ENCODE peak calls at places on chromosomes 12 and 14, in eight cellular contexts. V is heart left ventricle, D is stomach, B is IMR-90, M is neural progenitor cell, F is OCI-LY7, O is lower lobe of right lung, R is psoas muscle. W is an unnamed sample.

GRCh38 chr12:25382311-25383106 is 131.8 kb upstream of the KRAS start:
- DNase-seq in M (no peak), R (no peak), V (no peak), F (peak; percentile 52), D (no peak), O (no peak), B (no peak), W (no peak)

GRCh38 chr12:74111688-74112360 is 425.8 kb upstream of the ATXN7L3B start:
- DNase-seq in M (peak; percentile 61), F (peak; percentile 11), O (no peak), D (no peak), V (peak; percentile 26), B (no peak), R (no peak), W (peak; percentile 1)

GRCh38 chr14:99510556-99511139 is 29.4 kb downstream of the CCNK start:
- DNase-seq in F (no peak), B (no peak), D (no peak), V (no peak), O (no peak), M (no peak), R (no peak), W (no peak)

GRCh38 chr14:22822619-22823551 is 6.8 kb upstream of the MRPL52 start:
- DNase-seq in O (peak; percentile 80), M (peak; percentile 96), D (peak; percentile 74), B (peak; percentile 86), R (peak; percentile 85), V (peak; percentile 79), F (peak; percentile 83), W (peak; percentile 78)

GRCh38 chr14:104935955-104936354 is 11.3 kb downstream of the PLD4 start:
- DNase-seq in D (no peak), F (no peak), R (no peak), M (no peak), V (no peak), O (no peak), B (no peak), W (no peak)

GRCh38 chr14:89960895-89961294 is 5.2 kb downstream of the TDP1 start:
- DNase-seq in R (no peak), F (no peak), V (no peak), M (no peak), B (no peak), O (no peak), D (no peak), W (no peak)

GRCh38 chr14:97058071-97058470 is 260.9 kb downstream of the VRK1 start:
- DNase-seq in V (no peak), D (no peak), O (no peak), B (no peak), F (no peak), M (no peak), R (no peak), W (no peak)

GRCh38 chr12:109741286-109741969 is 27.8 kb downstream of the FAM222A start:
- DNase-seq in B (no peak), F (no peak), M (no peak), O (peak; percentile 17), R (peak; percentile 23), V (peak; percentile 14), D (peak; percentile 17), W (no peak)

GRCh38 chr14:98136420-98136819 is 1135.6 kb downstream of the BCL11B start:
- DNase-seq in B (no peak), M (no peak), R (no peak), D (no peak), F (no peak), V (no peak), O (no peak), W (no peak)

GRCh38 chr12:112602150-112602549 is 183.4 kb downstream of the PTPN11 start:
- DNase-seq in D (no peak), R (no peak), O (no peak), V (no peak), B (no peak), M (peak; percentile 94), F (no peak), W (no peak)

GRCh38 chr12:92987362-92987761 is 58.3 kb upstream of the EEA1 start:
- DNase-seq in V (no peak), R (no peak), B (peak; percentile 79), O (no peak), F (peak; percentile 79), D (no peak), M (peak; percentile 74), W (peak; percentile 54)

GRCh38 chr12:49261726-49262125 is 3.2 kb upstream of the TUBA1C start:
- DNase-seq in B (peak; percentile 83), V (no peak), D (no peak), R (no peak), F (no peak), O (no peak), M (no peak), W (no peak)
- H3K27ac ChIP-seq in B (peak overlapping the region; percentile 26), V (no peak overlapping the region), D (no peak overlapping the region), R (no peak overlapping the region), F (no peak overlapping the region), O (no peak overlapping the region), M (no peak overlapping the region), W (no peak overlapping the region)

DNA sequence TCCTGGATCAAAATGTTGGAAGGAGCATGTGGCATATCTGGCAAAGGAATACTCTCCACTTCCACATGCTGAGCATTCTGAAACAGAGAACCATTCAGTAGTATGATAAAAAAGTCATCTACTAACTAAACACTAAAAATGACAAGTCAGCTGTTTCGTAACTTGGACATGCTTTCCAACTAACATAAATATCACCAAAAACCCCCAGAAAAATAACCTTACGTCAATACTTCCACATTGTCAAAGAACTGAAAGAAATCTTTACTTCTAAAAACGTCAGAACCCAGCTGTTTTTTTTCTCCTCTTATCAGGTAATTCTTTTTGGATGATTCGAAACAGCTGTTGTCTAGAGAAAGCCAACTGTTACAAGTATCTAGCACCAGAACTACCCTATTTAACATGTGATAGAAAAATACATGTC is 8.2 kb downstream of the WBP11 start:
- DNase-seq in O (no peak), R (no peak), F (no peak), V (no peak), D (no peak), M (no peak), B (peak; percentile 75), W (no peak)
- H3K36me3 ChIP-seq in O (peaks cover 99% of the 10 kb centered on the region), R (peaks cover 11% of the 10 kb centered on the region), F (peaks cover 98% of the 10 kb centered on the region), V (peaks cover 21% of the 10 kb centered on the region), D (peaks cover 98% of the 10 kb centered on the region), M (peaks cover 19% of the 10 kb centered on the region), B (peaks cover 28% of the 10 kb centered on the region), W (peaks cover 95% of the 10 kb centered on the region)

DNA sequence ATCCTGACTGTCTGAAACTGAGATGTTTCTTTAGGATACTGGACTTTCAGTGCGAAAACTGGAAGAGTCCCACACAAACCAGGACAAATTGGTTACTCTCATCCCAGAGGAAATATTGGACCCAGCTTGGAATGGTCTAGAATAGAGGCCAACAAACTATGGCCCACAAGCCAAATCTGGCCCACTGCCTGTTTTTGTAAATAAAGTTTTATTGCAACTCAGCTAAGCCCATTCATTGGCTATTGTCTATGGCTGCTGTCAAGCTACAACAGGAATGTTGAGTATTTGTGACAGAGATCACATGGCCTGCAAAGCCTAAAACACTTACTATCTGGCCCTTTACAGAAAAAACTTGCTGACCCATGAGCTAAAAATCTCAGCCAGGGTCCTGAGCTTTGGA is 6.5 kb downstream of the WSCD2 start:
- DNase-seq in D (no peak), B (no peak), M (no peak), F (no peak), R (no peak), O (no peak), V (no peak), W (no peak)
- H3K4me1 ChIP-seq in D (no peaks in the 10 kb centered on the region), B (no peaks in the 10 kb centered on the region), M (peaks cover 31% of the 10 kb centered on the region), F (no peaks in the 10 kb centered on the region), R (no peaks in the 10 kb centered on the region), O (no peaks in the 10 kb centered on the region), V (no peaks in the 10 kb centered on the region), W (no peaks in the 10 kb centered on the region)

DNA sequence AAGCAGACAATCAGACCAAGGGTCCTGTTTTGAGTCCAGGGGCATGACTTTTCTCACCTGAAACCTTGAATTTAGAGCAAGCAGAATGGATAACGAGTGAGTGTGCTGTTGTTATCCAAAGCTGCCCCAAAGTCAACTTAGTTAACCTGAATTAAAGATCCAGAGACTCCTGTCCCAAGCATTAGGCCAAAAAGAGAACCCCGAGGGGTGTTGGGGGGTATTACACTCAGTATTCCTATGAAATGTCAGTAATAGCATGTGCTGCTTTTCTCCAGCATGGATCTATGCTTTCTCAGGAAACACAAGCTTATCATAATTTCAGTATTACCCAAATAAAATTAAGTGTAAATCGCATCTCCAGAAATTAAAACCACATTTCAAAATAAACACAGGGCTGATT is 19.0 kb downstream of the EIF4B start:
- DNase-seq in B (no peak), F (no peak), V (no peak), M (no peak), D (no peak), R (no peak), O (no peak), W (no peak)
- H3K27ac ChIP-seq in B (no peak overlapping the region), F (no peak overlapping the region), V (no peak overlapping the region), M (no peak overlapping the region), D (no peak overlapping the region), R (no peak overlapping the region), O (no peak overlapping the region), W (no peak overlapping the region)

DNA sequence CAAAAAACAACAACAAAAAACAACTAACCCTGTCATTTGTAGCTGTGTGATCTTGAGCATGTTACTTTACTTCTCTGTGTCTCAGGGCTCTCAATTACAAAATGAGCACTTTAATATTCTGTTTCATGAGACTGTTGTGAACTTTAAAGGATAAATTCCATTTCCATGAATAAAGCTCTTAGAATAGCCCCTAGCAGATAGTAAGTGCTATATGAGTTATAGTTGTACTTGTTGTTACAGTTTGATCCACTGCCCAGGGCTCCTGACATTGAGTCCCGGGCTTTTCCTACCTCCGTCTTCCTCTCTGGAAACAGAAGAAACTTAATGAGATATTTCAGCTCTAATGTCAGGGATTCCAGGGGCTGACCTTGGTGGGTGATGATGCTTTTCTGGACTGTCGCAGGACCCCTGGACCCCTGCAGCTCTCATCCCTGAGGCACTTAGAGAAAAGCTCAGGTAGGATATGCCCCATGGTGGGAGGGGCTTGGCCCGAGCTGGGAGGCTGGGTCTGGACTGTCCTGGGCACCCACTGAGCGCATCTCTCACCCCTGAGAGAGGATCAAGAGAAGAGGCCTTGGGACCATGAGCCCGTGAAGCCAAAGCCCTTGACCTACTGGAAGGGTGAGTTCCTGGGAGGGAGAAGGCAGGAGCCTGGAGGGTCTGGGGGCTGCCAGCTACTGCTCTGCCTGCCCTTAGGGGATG is 5.1 kb downstream of the P3H3 start:
- DNase-seq in R (peak; percentile 13), B (peak; percentile 30), M (no peak), F (no peak), D (no peak), O (no peak), V (peak; percentile 65), W (no peak)
- H3K36me3 ChIP-seq in R (no peaks in the 10 kb centered on the region), B (peaks cover 56% of the 10 kb centered on the region), M (peaks cover 6% of the 10 kb centered on the region), F (no peaks in the 10 kb centered on the region), D (peaks cover 54% of the 10 kb centered on the region), O (peaks cover 12% of the 10 kb centered on the region), V (peaks cover 10% of the 10 kb centered on the region), W (no peaks in the 10 kb centered on the region)

GRCh38 chr14:54715811-54716210 is 148.9 kb downstream of the SAMD4A start:
- DNase-seq in O (no peak), B (no peak), R (no peak), F (no peak), V (no peak), M (no peak), D (no peak), W (no peak)
- H3K4me1 ChIP-seq in O (peaks cover 41% of the 10 kb centered on the region), B (peaks cover 39% of the 10 kb centered on the region), R (peaks cover 76% of the 10 kb centered on the region), F (peaks cover 10% of the 10 kb centered on the region), V (peaks cover 35% of the 10 kb centered on the region), M (no peaks in the 10 kb centered on the region), D (peaks cover 6% of the 10 kb centered on the region), W (peaks cover 11% of the 10 kb centered on the region)

DNA sequence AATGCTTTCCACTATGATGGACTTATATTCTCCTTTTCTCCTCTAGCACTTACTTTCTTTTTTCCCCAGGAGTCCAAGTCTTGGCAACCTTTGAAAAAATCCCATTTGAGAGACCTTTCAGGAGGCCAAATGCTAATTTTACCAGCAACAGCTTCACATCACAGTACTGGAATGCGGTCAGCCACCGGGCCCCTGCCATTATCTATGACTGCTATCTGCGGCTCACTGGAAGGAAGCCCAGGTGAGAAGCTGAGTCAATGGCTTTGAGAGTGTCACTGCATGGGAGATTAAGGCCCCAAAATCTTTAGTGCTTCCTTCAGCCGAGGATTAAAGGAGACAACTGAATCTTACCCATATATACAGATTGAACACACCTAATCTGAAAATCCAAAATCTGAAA is 64.2 kb downstream of the ERGIC2 start:
- DNase-seq in F (no peak), V (peak; percentile 65), B (peak; percentile 71), O (no peak), D (no peak), R (peak; percentile 55), M (peak; percentile 29), W (no peak)
- H3K27ac ChIP-seq in F (no peak overlapping the region), V (peak overlapping the region; percentile 78), B (no peak overlapping the region), O (no peak overlapping the region), D (no peak overlapping the region), R (no peak overlapping the region), M (no peak overlapping the region), W (no peak overlapping the region)

W was measured in CD4-positive, CD25-positive, alpha-beta regulatory T cell.